ENCODE peak calls at places on chromosomes 11 and 22, in six cellular contexts. One of them, this sample, is unnamed. For H3K36me3, the result is how much of the 10 kb centered on the place peaks cover.

GRCh38 chr11:47980093-47980906 is at the start of gene PTPRJ:
- DNase-seq in cardiac muscle cell: peak
- DNase-seq in tibial nerve: no peak
- DNase-seq in neural progenitor cell: peak
- DNase-seq in astrocyte: peak
- DNase-seq in BE2C: peak
- DNase-seq in this sample: peak

GRCh38 chr22:43013355-43014061 is 1.4 kb downstream of the PACSIN2 start:
- DNase-seq in astrocyte: peak
- DNase-seq in neural progenitor cell: no peak
- DNase-seq in cardiac muscle cell: peak
- DNase-seq in BE2C: no peak
- DNase-seq in tibial nerve: no peak
- DNase-seq in this sample: no peak

GRCh38 chr22:37887610-37888378 is 18.3 kb upstream of the MICALL1 start:
- DNase-seq in neural progenitor cell: peak
- DNase-seq in cardiac muscle cell: peak
- DNase-seq in astrocyte: peak
- DNase-seq in BE2C: no peak
- DNase-seq in tibial nerve: no peak
- DNase-seq in this sample: no peak

GRCh38 chr11:115819014-115819413 is 314.8 kb upstream of the CADM1 start:
- DNase-seq in astrocyte: peak
- DNase-seq in BE2C: no peak
- DNase-seq in cardiac muscle cell: no peak
- DNase-seq in tibial nerve: no peak
- DNase-seq in neural progenitor cell: no peak
- DNase-seq in this sample: no peak

GRCh38 chr11:78217650-78218541 is 29.2 kb downstream of the USP35 start:
- DNase-seq in neural progenitor cell: no peak
- DNase-seq in BE2C: no peak
- DNase-seq in astrocyte: no peak
- DNase-seq in cardiac muscle cell: no peak
- DNase-seq in tibial nerve: no peak
- DNase-seq in this sample: no peak

GRCh38 chr11:102410382-102410784 is 42.2 kb downstream of the TMEM123 start:
- DNase-seq in cardiac muscle cell: peak
- DNase-seq in BE2C: peak
- DNase-seq in tibial nerve: no peak
- DNase-seq in neural progenitor cell: no peak
- DNase-seq in astrocyte: peak
- DNase-seq in this sample: no peak

GRCh38 chr11:94655291-94655690 is 88.1 kb downstream of the PIWIL4 start:
- DNase-seq in tibial nerve: no peak
- DNase-seq in BE2C: no peak
- DNase-seq in astrocyte: no peak
- DNase-seq in cardiac muscle cell: no peak
- DNase-seq in neural progenitor cell: no peak
- DNase-seq in this sample: no peak

GRCh38 chr11:44133335-44133946 is 38.0 kb downstream of the EXT2 start:
- DNase-seq in BE2C: peak
- DNase-seq in astrocyte: peak
- DNase-seq in tibial nerve: no peak
- DNase-seq in neural progenitor cell: peak
- DNase-seq in cardiac muscle cell: peak
- DNase-seq in this sample: no peak

GRCh38 chr22:35352214-35353111 is 28.4 kb upstream of the HMOX1 start:
- DNase-seq in neural progenitor cell: peak
- DNase-seq in cardiac muscle cell: no peak
- DNase-seq in BE2C: no peak
- DNase-seq in astrocyte: no peak
- DNase-seq in tibial nerve: peak
- DNase-seq in this sample: peak

GRCh38 chr11:102656528-102656927 is 31.4 kb upstream of the MMP20 start:
- DNase-seq in tibial nerve: no peak
- DNase-seq in neural progenitor cell: no peak
- DNase-seq in BE2C: no peak
- DNase-seq in astrocyte: no peak
- DNase-seq in cardiac muscle cell: no peak
- DNase-seq in this sample: no peak

GRCh38 chr11:92440701-92441338 is 216.2 kb downstream of the FAT3 start:
- DNase-seq in astrocyte: no peak
- DNase-seq in neural progenitor cell: peak
- DNase-seq in tibial nerve: no peak
- DNase-seq in cardiac muscle cell: no peak
- DNase-seq in BE2C: no peak
- DNase-seq in this sample: no peak

GRCh38 chr11:120394119-120394518 is 57.9 kb downstream of the ARHGEF12 start:
- DNase-seq in astrocyte: no peak
- DNase-seq in BE2C: no peak
- DNase-seq in tibial nerve: no peak
- DNase-seq in neural progenitor cell: no peak
- DNase-seq in cardiac muscle cell: no peak
- DNase-seq in this sample: no peak

GRCh38 chr11:11444027-11444799 is 91.2 kb upstream of the CSNK2A3 start:
- DNase-seq in neural progenitor cell: no peak
- DNase-seq in tibial nerve: no peak
- DNase-seq in astrocyte: peak
- DNase-seq in BE2C: no peak
- DNase-seq in cardiac muscle cell: peak
- DNase-seq in this sample: no peak

GRCh38 chr11:104705475-104706195 is 192.6 kb downstream of the CASP12 start:
- DNase-seq in astrocyte: peak
- DNase-seq in BE2C: no peak
- DNase-seq in tibial nerve: no peak
- DNase-seq in cardiac muscle cell: peak
- DNase-seq in neural progenitor cell: no peak
- DNase-seq in this sample: no peak

GRCh38 chr11:32792111-32792947 is 2.1 kb downstream of the CCDC73 start:
- DNase-seq in BE2C: no peak
- DNase-seq in tibial nerve: no peak
- DNase-seq in cardiac muscle cell: no peak
- DNase-seq in neural progenitor cell: peak
- DNase-seq in astrocyte: no peak
- DNase-seq in this sample: no peak

GRCh38 chr22:41401781-41402648 is 20.3 kb downstream of the TEF start:
- DNase-seq in BE2C: peak
- DNase-seq in neural progenitor cell: peak
- DNase-seq in tibial nerve: no peak
- DNase-seq in astrocyte: no peak
- DNase-seq in cardiac muscle cell: peak
- DNase-seq in this sample: peak

GRCh38 chr11:57566035-57566504 is 1.4 kb downstream of the UBE2L6 start:
- DNase-seq in tibial nerve: no peak
- DNase-seq in astrocyte: peak
- DNase-seq in BE2C: no peak
- DNase-seq in cardiac muscle cell: peak
- DNase-seq in neural progenitor cell: no peak
- DNase-seq in this sample: no peak

GRCh38 chr11:29184939-29185890 is 831.6 kb downstream of the KCNA4 start:
- DNase-seq in neural progenitor cell: no peak
- DNase-seq in astrocyte: peak
- DNase-seq in BE2C: no peak
- DNase-seq in cardiac muscle cell: peak
- DNase-seq in tibial nerve: no peak
- DNase-seq in this sample: no peak

GRCh38 chr11:116925050-116925449 is 87.6 kb upstream of the APOA1 start:
- DNase-seq in tibial nerve: no peak
- DNase-seq in cardiac muscle cell: no peak
- DNase-seq in neural progenitor cell: peak
- DNase-seq in BE2C: no peak
- DNase-seq in astrocyte: no peak
- DNase-seq in this sample: no peak

GRCh38 chr11:58905141-58905715 is 34.1 kb upstream of the GLYATL1 start:
- DNase-seq in cardiac muscle cell: peak
- DNase-seq in neural progenitor cell: peak
- DNase-seq in astrocyte: peak
- DNase-seq in BE2C: peak
- DNase-seq in tibial nerve: no peak
- DNase-seq in this sample: no peak
- TF ChIP-seq CTCF in cardiac muscle cell: no peak
- TF ChIP-seq CTCF in neural progenitor cell: no peak
- TF ChIP-seq CTCF in astrocyte: no peak
- TF ChIP-seq CTCF in BE2C: no peak
- TF ChIP-seq CTCF in tibial nerve: no peak
- TF ChIP-seq CTCF in this sample: no peak

GRCh38 chr22:36741204-36741793 is 34.6 kb downstream of the IFT27 start:
- DNase-seq in cardiac muscle cell: peak
- DNase-seq in astrocyte: no peak
- DNase-seq in tibial nerve: no peak
- DNase-seq in BE2C: peak
- DNase-seq in neural progenitor cell: peak
- DNase-seq in this sample: peak
- H3K36me3 ChIP-seq in cardiac muscle cell: under half
- H3K36me3 ChIP-seq in astrocyte: under half
- H3K36me3 ChIP-seq in tibial nerve: under half
- H3K36me3 ChIP-seq in BE2C: under half
- H3K36me3 ChIP-seq in neural progenitor cell: under half
- H3K36me3 ChIP-seq in this sample: under half

GRCh38 chr11:128516886-128517285 is 70.5 kb downstream of the ETS1 start:
- DNase-seq in cardiac muscle cell: no peak
- DNase-seq in BE2C: no peak
- DNase-seq in neural progenitor cell: no peak
- DNase-seq in astrocyte: no peak
- DNase-seq in tibial nerve: no peak
- DNase-seq in this sample: no peak

GRCh38 chr11:128517457-128518230 is 69.7 kb downstream of the ETS1 start:
- DNase-seq in tibial nerve: no peak
- DNase-seq in astrocyte: peak
- DNase-seq in BE2C: no peak
- DNase-seq in cardiac muscle cell: peak
- DNase-seq in neural progenitor cell: no peak
- DNase-seq in this sample: no peak

GRCh38 chr11:128520206-128520885 is 67.0 kb downstream of the ETS1 start:
- DNase-seq in tibial nerve: no peak
- DNase-seq in cardiac muscle cell: no peak
- DNase-seq in astrocyte: no peak
- DNase-seq in neural progenitor cell: no peak
- DNase-seq in BE2C: no peak
- DNase-seq in this sample: no peak

GRCh38 chr11:128519353-128519752 is 68.0 kb downstream of the ETS1 start:
- DNase-seq in BE2C: no peak
- DNase-seq in tibial nerve: no peak
- DNase-seq in neural progenitor cell: no peak
- DNase-seq in astrocyte: no peak
- DNase-seq in cardiac muscle cell: no peak
- DNase-seq in this sample: no peak

DNA sequence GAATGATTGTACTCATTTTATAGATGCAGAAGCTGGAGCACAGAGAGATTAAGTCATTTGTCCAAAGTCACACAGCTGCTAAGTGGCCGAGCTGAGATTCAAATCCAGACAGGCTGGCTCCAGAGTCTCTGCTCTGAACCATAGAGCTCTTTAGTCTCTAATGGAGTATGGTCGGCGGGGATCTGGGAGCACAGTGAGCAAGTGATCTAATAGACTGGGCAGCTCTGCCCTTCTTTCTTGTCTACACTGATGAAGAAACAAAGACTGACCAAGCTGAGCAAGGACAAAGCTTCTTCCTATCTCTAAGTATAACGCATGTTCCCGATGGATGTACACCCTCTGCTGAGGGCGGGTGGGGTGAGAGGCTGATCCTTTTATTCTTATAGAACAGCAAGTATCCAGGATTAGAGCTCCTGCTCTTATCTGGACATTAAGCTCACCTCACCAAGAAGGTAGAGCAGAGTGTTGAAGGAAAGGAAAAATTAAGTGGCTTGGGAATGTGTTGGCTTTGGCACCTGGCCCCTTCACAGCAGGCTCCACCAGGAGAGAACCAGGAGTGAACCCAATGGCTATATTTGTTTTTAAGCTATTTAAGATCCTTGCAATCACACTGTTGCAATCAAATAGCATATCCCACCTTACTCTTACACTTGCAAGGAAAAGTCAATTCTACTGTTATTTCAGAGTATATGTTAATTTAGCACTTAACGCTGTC is 68.7 kb downstream of the ETS1 start:
- DNase-seq in BE2C: no peak
- DNase-seq in neural progenitor cell: no peak
- DNase-seq in cardiac muscle cell: peak
- DNase-seq in astrocyte: no peak
- DNase-seq in tibial nerve: no peak
- DNase-seq in this sample: no peak
- H3K4me3 ChIP-seq in BE2C: no peak
- H3K4me3 ChIP-seq in neural progenitor cell: no peak
- H3K4me3 ChIP-seq in cardiac muscle cell: no peak
- H3K4me3 ChIP-seq in astrocyte: peak
- H3K4me3 ChIP-seq in tibial nerve: peak
- H3K4me3 ChIP-seq in this sample: peak

GRCh38 chr22:46539169-46539568 is 1.7 kb upstream of the CELSR1 start:
- DNase-seq in tibial nerve: no peak
- DNase-seq in astrocyte: no peak
- DNase-seq in neural progenitor cell: no peak
- DNase-seq in cardiac muscle cell: no peak
- DNase-seq in BE2C: no peak
- DNase-seq in this sample: peak

GRCh38 chr22:46536559-46537220 is 730 bp downstream of the CELSR1 start:
- DNase-seq in neural progenitor cell: peak
- DNase-seq in tibial nerve: no peak
- DNase-seq in astrocyte: no peak
- DNase-seq in cardiac muscle cell: no peak
- DNase-seq in BE2C: no peak
- DNase-seq in this sample: no peak

GRCh38 chr22:46537221-46537945 is at the start of gene CELSR1:
- DNase-seq in tibial nerve: no peak
- DNase-seq in neural progenitor cell: peak
- DNase-seq in cardiac muscle cell: peak
- DNase-seq in astrocyte: peak
- DNase-seq in BE2C: no peak
- DNase-seq in this sample: peak

GRCh38 chr22:46538816-46539163 is 1.4 kb upstream of the CELSR1 start:
- DNase-seq in neural progenitor cell: no peak
- DNase-seq in BE2C: no peak
- DNase-seq in cardiac muscle cell: peak
- DNase-seq in tibial nerve: no peak
- DNase-seq in astrocyte: peak
- DNase-seq in this sample: peak

DNA sequence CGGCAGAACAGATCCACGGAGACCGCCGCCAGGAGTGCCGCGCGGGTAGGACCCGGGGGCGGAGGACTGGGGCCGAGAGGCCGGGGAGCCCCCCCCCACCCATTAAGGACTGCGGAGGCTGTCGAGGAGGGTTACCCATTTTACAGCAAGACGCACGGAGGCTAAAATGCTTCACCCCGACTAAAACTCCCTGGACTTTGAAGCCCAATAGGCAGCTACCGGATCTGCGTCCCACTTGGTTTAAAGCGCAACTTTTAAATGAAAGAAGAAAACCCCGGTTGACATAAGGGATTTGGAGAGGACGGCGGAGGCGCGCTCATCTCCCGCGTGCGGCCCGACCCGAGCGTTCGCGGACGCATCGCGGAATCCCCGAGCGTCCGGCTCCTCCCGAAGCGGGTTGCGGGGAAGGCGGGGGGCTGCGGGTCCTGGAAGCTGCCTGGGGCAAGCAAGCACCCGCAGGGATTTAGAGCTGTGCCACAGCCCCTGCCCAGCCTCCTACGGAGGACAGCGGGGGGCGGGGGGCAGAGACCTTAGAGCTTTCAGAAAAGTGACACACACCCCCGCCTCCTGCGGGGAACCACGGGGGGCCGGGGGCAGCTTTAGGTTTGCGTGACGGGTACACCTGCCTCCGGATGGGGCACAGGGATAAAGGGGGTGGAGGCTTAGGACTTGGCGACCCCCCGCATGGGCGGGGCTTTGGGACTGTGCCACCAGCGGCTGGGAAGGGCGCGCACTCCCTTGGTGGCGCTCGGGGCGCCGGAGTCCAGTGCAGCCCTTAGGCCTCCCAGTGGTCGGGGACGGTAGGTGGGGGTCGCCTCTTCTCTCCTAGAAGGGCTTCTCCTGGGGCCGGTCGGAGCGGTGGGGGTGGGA is 761 bp upstream of the CELSR1 start:
- DNase-seq in astrocyte: peak
- DNase-seq in BE2C: peak
- DNase-seq in tibial nerve: no peak
- DNase-seq in neural progenitor cell: peak
- DNase-seq in cardiac muscle cell: peak
- DNase-seq in this sample: peak
- TF ChIP-seq CTCF in astrocyte: peak
- TF ChIP-seq CTCF in BE2C: peak
- TF ChIP-seq CTCF in tibial nerve: no peak
- TF ChIP-seq CTCF in neural progenitor cell: peak
- TF ChIP-seq CTCF in cardiac muscle cell: peak
- TF ChIP-seq CTCF in this sample: peak

This sample was measured in upper lobe of right lung.